ENCODE peak calls at places on chromosomes 13 and 19, in four cellular contexts. Q is AG04450, M is breast epithelium, J is fibroblast of pulmonary artery. B is an unnamed sample.

GRCh38 chr19:41371541-41371940 is 4.8 kb upstream of the TMEM91 start:
- DNase-seq in Q (no peak), J (no peak), M (no peak), B (no peak)

GRCh38 chr13:45811891-45812583 is 39.5 kb downstream of the SIAH3 start:
- DNase-seq in Q (no peak), M (peak), J (no peak), B (no peak)

GRCh38 chr19:33660426-33661160 is 38.8 kb downstream of the CHST8 start:
- DNase-seq in J (no peak), Q (no peak), M (no peak), B (no peak)

GRCh38 chr19:11345122-11345752 is 831 bp downstream of the TMEM205 start:
- DNase-seq in M (no peak), J (no peak), Q (no peak), B (no peak)

GRCh38 chr19:6514926-6515325 is 12.8 kb upstream of the TUBB4A start:
- DNase-seq in Q (no peak), J (no peak), M (no peak), B (no peak)

GRCh38 chr19:47813304-47813994 is 8.3 kb upstream of the CRX start:
- DNase-seq in Q (no peak), M (peak), J (peak), B (no peak)

GRCh38 chr13:100106005-100106404 is 17.1 kb downstream of the PCCA start:
- DNase-seq in Q (no peak), M (no peak), J (no peak), B (peak)

GRCh38 chr13:36601186-36601585 is 72.6 kb upstream of the SERTM1 start:
- DNase-seq in Q (no peak), J (no peak), M (no peak), B (no peak)

GRCh38 chr19:11425719-11426457 is 6.8 kb upstream of the RGL3 start:
- DNase-seq in J (no peak), M (no peak), Q (no peak), B (no peak)

GRCh38 chr13:36850790-36851438 is 31.9 kb downstream of the RFXAP start:
- DNase-seq in Q (no peak), J (peak), M (no peak), B (no peak)

GRCh38 chr13:75705395-75705794 is 69.3 kb downstream of the LMO7 start:
- DNase-seq in Q (no peak), J (peak), M (no peak), B (peak)

GRCh38 chr19:49889687-49890348 is 6.9 kb downstream of the IL4I1 start:
- DNase-seq in M (peak), J (peak), Q (no peak), B (no peak)

GRCh38 chr19:11451942-11452813 is 16.7 kb downstream of the PRKCSH start:
- DNase-seq in M (no peak), Q (no peak), J (no peak), B (no peak)

GRCh38 chr19:34260771-34261173 is 6.4 kb downstream of the GARRE1 start:
- DNase-seq in Q (no peak), J (peak), M (no peak), B (no peak)

GRCh38 chr13:83577183-83577582 is 305.1 kb downstream of the SLITRK1 start:
- DNase-seq in Q (no peak), J (no peak), M (no peak), B (no peak)

GRCh38 chr13:96252903-96253302 is 163.0 kb downstream of the HS6ST3 start:
- DNase-seq in J (no peak), M (no peak), Q (no peak), B (no peak)

GRCh38 chr19:32719611-32720059 is at the start of gene TDRD12:
- DNase-seq in Q (no peak), M (no peak), J (no peak), B (no peak)

GRCh38 chr19:47186337-47187022 is 44.5 kb downstream of the BBC3 start:
- DNase-seq in J (no peak), Q (no peak), M (no peak), B (no peak)

GRCh38 chr19:45798995-45799517 is 6.4 kb upstream of the DMWD start:
- DNase-seq in M (no peak), Q (peak), J (peak), B (peak)

GRCh38 chr19:46326608-46327007 is 20.3 kb upstream of the PPP5C start:
- DNase-seq in J (no peak), M (no peak), Q (no peak), B (no peak)

GRCh38 chr13:59099182-59099950 is 1064.4 kb downstream of the DIAPH3 start:
- DNase-seq in Q (no peak), J (peak), M (no peak), B (no peak)

GRCh38 chr19:7507884-7508283 is 8.0 kb upstream of the ZNF358 start:
- DNase-seq in J (peak), M (no peak), Q (peak), B (no peak)

GRCh38 chr19:48844472-48844871 is 8.2 kb upstream of the HSD17B14 start:
- DNase-seq in Q (peak), M (no peak), J (peak), B (no peak)

GRCh38 chr13:73913043-73913740 is 221.0 kb downstream of the KLF12 start:
- DNase-seq in Q (no peak), M (no peak), J (peak), B (no peak)

GRCh38 chr19:1264801-1265610 is 4.1 kb upstream of the CIRBP start:
- DNase-seq in J (peak), M (peak), Q (no peak), B (no peak)

GRCh38 chr13:46866150-46866549 is 30.7 kb downstream of the HTR2A start:
- DNase-seq in M (no peak), Q (peak), J (peak), B (peak)

GRCh38 chr19:57245066-57245465 is 4.6 kb downstream of the ZNF805 start:
- DNase-seq in M (no peak), Q (no peak), J (no peak), B (no peak)

GRCh38 chr19:35717665-35718344 is at the start of gene KMT2B:
- DNase-seq in Q (no peak), M (no peak), J (no peak), B (peak)

GRCh38 chr13:73782781-73783180 is 351.4 kb downstream of the KLF12 start:
- DNase-seq in M (no peak), J (no peak), Q (peak), B (no peak)

GRCh38 chr13:108263961-108264360 is 5.6 kb upstream of the TNFSF13B start:
- DNase-seq in J (no peak), M (no peak), Q (no peak), B (no peak)

GRCh38 chr19:4581381-4582111 is 22.1 kb upstream of the SEMA6B start:
- DNase-seq in Q (no peak), J (peak), M (no peak), B (no peak)

GRCh38 chr19:4580961-4581380 is 21.5 kb upstream of the SEMA6B start:
- DNase-seq in J (no peak), Q (no peak), M (no peak), B (no peak)

GRCh38 chr19:4579389-4579788 is 19.9 kb upstream of the SEMA6B start:
- DNase-seq in Q (no peak), J (no peak), M (no peak), B (no peak)

GRCh38 chr19:4578552-4579248 is 19.2 kb upstream of the SEMA6B start:
- DNase-seq in Q (no peak), M (no peak), J (no peak), B (no peak)

DNA sequence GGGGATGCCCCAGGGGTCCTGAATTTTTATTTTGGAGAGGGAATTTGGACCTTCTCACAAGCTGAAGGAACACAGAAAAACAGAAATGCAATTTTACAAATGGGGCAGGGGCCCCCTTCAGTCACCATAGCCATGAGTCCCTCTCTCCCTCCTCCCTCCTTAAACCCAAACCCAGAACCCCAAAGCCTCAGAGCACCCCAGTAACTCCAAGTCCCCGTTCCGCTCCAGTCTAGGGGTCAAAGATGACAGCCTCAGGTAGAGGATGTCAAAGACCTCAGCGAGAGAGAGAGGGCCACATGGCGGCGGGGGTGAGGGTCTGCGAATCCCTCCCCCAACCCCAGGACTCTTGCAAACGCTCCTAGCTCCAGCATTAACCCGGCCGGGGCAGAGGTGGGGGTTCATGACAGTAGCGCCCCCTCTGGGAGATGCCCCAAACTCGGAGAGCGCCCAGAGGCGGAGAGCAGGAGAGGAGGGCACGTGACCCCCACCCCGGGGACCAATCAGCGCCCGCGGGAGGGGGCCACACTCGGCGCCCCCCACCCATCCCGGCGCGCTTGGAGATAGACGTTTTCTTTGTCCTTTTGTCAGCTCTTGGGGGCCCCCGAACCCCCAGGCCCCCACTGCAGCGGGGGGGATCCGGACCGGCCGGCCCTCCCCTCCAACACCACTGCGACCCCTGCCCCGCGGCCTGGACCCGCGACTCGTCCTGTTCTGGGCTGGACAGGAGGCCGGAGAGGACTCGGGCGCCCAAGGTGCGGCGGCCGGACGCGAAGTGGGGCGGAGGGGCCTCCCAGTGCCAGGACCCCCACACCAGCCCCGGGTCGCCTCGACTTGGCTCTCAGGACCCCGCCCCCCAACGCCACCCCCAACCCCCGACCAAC is 20.8 kb upstream of the SEMA6B start:
- DNase-seq in Q (no peak), M (no peak), J (no peak), B (no peak)
- H3K4me3 ChIP-seq in Q (no peak), M (peak), J (peak), B (no peak)

GRCh38 chr19:55098716-55099556 is 18.5 kb downstream of the PPP1R12C start:
- DNase-seq in Q (no peak), J (no peak), M (no peak), B (no peak)

GRCh38 chr19:55097864-55098715 is 19.3 kb downstream of the PPP1R12C start:
- DNase-seq in M (no peak), Q (no peak), J (no peak), B (no peak)

GRCh38 chr19:55103190-55103589 is 14.2 kb downstream of the PPP1R12C start:
- DNase-seq in J (no peak), M (no peak), Q (no peak), B (no peak)

GRCh38 chr19:55101261-55101660 is 16.2 kb downstream of the PPP1R12C start:
- DNase-seq in Q (no peak), J (no peak), M (no peak), B (no peak)

DNA sequence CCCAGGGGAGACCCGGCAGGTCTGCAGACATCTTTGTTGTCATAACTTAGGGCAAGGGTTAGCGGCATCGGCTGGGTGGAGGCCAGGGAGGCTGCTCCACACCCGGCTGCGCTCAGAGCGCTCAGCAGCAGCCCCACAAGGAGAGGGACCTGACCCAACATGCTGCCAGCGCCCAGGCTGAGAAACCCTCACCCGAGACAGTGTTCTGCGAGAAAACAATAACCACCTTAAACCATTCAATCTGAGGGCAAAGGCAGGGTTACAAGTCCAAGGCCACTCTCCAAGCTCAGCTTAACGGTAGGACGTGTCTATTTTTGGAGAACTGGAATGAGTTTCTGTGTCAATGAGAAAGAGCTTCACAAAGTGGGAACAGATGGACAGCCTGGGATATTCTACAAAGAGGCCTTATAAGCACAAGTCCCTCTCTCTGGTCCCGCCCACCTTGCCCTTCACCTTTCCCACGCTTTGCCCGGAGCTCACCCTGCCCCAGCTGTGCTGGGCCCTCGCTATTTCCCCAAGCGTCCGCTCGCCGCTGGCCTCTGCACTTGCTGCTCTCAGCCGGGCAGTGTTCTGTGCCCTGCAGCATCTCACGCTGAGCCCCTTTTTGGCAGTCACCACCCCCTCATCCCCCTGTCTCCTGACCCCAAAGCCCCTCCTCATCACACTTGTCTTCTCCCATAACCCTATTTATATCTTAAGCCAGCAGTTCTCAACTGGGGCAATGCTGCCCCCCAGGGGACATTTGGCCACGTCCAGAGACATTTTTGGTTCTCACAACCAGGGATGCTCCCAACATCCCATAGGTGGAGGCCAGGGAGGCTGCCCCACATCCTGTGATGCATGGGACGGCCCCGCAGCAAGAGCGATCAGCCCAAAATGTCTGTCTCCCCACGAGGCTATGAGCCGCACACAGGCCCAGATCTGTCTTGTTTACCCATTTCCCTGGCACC is 17.6 kb downstream of the PPP1R12C start:
- DNase-seq in J (no peak), Q (no peak), M (no peak), B (no peak)
- TF ChIP-seq CTCF in J (no peak), Q (no peak), M (no peak), B (no peak)

DNA sequence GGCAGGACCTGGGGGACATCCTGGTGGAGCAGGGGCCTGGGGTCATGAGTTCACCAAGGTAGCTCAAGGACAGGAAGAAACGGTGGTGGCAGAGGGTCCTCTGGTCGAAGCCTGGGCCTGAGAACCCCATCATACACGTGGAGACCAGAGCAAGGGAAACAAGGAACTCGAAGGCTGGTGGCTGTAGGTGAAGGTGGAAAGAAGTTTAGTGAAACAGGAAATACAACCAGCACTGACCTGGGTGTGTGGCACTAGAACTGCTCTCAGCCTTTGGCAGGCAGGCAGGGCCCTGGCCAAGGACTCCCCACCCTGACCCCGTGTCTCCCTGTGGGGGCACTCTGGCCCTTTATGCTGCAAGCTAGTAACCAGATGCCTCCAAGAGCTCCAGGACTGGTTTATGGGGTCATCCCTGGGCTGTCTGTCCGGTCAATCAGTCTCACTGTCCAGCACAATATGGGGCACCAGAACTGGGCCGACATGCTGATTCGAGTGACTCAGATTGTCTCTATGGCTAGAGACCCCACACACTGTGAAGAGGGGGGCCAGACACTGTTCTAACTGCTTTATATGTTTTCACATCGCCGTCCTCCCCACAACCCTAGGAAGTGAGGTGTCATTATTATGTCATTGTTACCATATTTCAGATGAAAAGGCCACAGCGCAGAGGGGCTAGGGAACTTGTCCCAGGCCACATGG is 3.8 kb downstream of the COX6B2 start:
- DNase-seq in J (no peak), M (no peak), Q (no peak), B (no peak)
- H3K4me3 ChIP-seq in J (no peak), M (no peak), Q (no peak), B (no peak)

DNA sequence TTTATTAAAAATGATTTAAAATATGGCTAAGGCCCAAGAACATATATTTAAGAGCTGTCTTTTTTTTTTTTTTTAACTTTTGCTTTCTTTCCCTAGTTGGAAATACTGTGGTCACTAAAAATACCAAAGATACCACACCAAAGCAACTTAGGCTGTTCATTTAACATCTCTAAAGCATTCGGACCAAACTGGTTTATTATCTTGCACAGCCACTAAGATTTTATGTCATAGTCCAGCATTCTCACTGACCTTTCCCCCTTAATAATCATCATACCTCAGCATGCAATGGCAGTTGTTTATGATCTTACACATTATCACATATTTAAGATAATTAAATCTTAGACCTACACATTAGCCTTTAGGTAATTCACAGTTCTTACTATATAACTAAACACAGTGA is 74.0 kb downstream of the CDK8 start:
- DNase-seq in Q (no peak), J (no peak), M (no peak), B (no peak)
- TF ChIP-seq CTCF in Q (no peak), J (no peak), M (no peak), B (no peak)

GRCh38 chr19:13096968-13097330 is 5.7 kb downstream of the LYL1 start:
- DNase-seq in Q (no peak), J (no peak), M (no peak), B (no peak)
- H3K4me3 ChIP-seq in Q (no peak), J (no peak), M (no peak), B (no peak)

GRCh38 chr19:43639507-43640423 is at the start of gene CADM4:
- DNase-seq in M (peak), J (no peak), Q (no peak), B (no peak)
- TF ChIP-seq CTCF in M (no peak), J (no peak), Q (no peak), B (no peak)